ENCODE peak calls at places on chromosome 18, in eight cellular contexts. P, N, I, R, F, M, S and B are unnamed samples.

GRCh38 chr18:4433762-4434161 is 21.3 kb downstream of the DLGAP1 start:
- DNase-seq in P (no peak), N (no peak), I (peak), R (no peak), F (peak), M (no peak), S (no peak), B (no peak)

GRCh38 chr18:63683152-63683551 is 19.6 kb upstream of the SERPINB11 start:
- DNase-seq in P (no peak), N (no peak), I (peak), R (no peak), F (peak), M (peak), S (peak), B (peak)

GRCh38 chr18:59627414-59627813 is 69.8 kb downstream of the CCBE1 start:
- DNase-seq in P (no peak), N (no peak), I (no peak), R (no peak), F (no peak), M (no peak), S (no peak), B (peak)

GRCh38 chr18:34640273-34640672 is 69.8 kb upstream of the DTNA start:
- DNase-seq in P (no peak), N (no peak), I (no peak), R (no peak), F (no peak), M (no peak), S (no peak), B (no peak)

GRCh38 chr18:48842259-48843061 is 108.3 kb downstream of the SMAD7 start:
- DNase-seq in P (peak), N (peak), I (no peak), R (peak), F (no peak), M (peak), S (no peak), B (no peak)

GRCh38 chr18:51385270-51385669 is 187.8 kb upstream of the MEX3C start:
- DNase-seq in P (no peak), N (no peak), I (no peak), R (no peak), F (no peak), M (no peak), S (no peak), B (no peak)

GRCh38 chr18:49967171-49967570 is 153.8 kb upstream of the ACAA2 start:
- DNase-seq in P (no peak), N (no peak), I (no peak), R (no peak), F (no peak), M (no peak), S (no peak), B (no peak)

GRCh38 chr18:57644540-57644939 is 22.9 kb upstream of the NARS1 start:
- DNase-seq in P (no peak), N (no peak), I (peak), R (no peak), F (no peak), M (peak), S (no peak), B (no peak)

GRCh38 chr18:53739700-53740099 is 484.8 kb downstream of the MBD2 start:
- DNase-seq in P (no peak), N (no peak), I (no peak), R (no peak), F (no peak), M (no peak), S (no peak), B (no peak)

GRCh38 chr18:33472554-33472953 is 32.0 kb upstream of the CCDC178 start:
- DNase-seq in P (no peak), N (no peak), I (no peak), R (no peak), F (no peak), M (no peak), S (no peak), B (no peak)

GRCh38 chr18:23377669-23378469 is 75.2 kb upstream of the RIOK3 start:
- DNase-seq in P (no peak), N (no peak), I (peak), R (no peak), F (peak), M (peak), S (no peak), B (peak)

GRCh38 chr18:35141567-35142269 is 99.1 kb upstream of the ZNF397 start:
- DNase-seq in P (no peak), N (no peak), I (no peak), R (no peak), F (no peak), M (no peak), S (no peak), B (no peak)

GRCh38 chr18:25234740-25235345 is 117.1 kb downstream of the ZNF521 start:
- DNase-seq in P (no peak), N (no peak), I (no peak), R (no peak), F (no peak), M (no peak), S (no peak), B (no peak)

GRCh38 chr18:48293954-48294893 is 115.0 kb downstream of the ZBTB7C start:
- DNase-seq in P (no peak), N (no peak), I (no peak), R (no peak), F (peak), M (no peak), S (no peak), B (no peak)

GRCh38 chr18:62655520-62656219 is 59.7 kb upstream of the PHLPP1 start:
- DNase-seq in P (no peak), N (no peak), I (no peak), R (no peak), F (no peak), M (no peak), S (no peak), B (no peak)

GRCh38 chr18:2848145-2848878 is 1.5 kb downstream of the EMILIN2 start:
- DNase-seq in P (no peak), N (no peak), I (no peak), R (no peak), F (no peak), M (no peak), S (no peak), B (no peak)

DNA sequence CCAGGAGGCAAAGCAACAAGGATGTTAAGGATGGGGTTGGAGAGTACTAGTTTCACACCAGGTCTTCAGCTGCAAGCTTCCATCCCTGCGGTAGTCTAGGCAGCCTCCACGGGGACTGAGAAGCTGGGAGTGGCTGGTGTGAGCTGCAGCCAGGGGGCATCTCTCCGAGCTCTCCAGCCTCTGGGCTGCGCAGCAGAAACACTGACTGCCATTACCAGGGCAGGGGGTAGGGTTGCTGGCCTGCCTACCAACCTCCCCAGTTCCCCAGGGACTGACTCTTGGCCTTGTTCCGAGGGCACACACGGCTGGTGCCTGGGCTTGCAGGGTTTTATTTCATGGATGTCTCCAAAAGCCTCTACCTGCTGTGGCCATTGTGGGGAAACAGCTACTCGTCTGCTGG is 15.9 kb downstream of the GATA6 start:
- DNase-seq in P (no peak), N (no peak), I (no peak), R (no peak), F (no peak), M (no peak), S (peak), B (no peak)
- H3K4me3 ChIP-seq in P (no peak), N (no peak), I (no peak), R (no peak), F (no peak), M (no peak), S (no peak), B (no peak)

GRCh38 chr18:69845588-69846506 is 101.8 kb downstream of the CD226 start:
- DNase-seq in P (no peak), N (peak), I (peak), R (no peak), F (no peak), M (no peak), S (no peak), B (no peak)
- TF ChIP-seq CTCF in P (no peak), N (no peak), I (no peak), R (peak), F (no peak), M (no peak), S (no peak), B (no peak)

DNA sequence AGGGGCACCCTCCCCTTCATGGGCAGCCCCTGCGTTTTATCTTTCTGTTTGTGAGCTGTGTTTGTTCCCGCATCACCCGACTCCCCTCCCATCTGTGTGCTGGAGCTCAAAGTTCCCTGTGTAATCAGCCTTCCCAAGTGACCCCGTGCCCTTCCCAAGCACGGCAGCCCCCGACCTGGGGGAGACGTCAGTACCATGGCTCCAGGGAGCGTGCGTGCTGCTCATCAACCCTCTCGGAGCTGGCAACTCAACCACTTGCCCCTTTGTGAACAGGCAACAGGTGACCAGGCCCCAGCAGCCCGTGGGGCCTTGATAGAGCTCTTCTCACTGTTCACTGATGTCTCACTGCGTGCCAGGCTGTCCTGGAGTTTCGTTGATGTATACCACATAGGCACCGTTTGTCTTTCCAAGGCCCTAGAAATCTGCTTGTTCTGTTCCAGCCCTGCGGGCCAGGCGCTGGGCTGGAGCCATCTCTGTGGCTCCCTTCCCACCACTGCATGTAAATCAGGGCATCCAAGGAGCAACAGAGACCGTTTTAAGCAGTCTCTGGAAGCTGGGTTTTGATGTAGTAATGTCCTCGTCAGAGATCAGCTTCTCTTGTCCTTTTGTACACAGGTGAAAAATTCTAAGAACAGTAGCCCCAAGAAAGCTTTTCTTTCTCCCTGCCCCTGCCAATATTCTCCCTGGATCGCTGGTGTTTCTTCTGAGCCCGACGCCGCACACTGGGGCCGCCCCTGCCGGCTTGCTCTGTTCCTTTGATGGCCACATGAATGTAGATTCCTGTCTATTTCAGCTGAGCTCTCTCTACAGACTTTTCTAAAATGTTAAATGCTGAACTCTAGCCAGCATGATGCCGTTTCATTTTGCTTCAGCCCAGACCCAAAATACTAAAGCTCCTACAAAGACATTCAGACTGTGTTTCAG is 107.0 kb upstream of the PTPRM start:
- DNase-seq in P (no peak), N (no peak), I (no peak), R (no peak), F (no peak), M (no peak), S (peak), B (peak)
- H3K4me3 ChIP-seq in P (peak), N (peak), I (peak), R (no peak), F (no peak), M (no peak), S (no peak), B (peak)

DNA sequence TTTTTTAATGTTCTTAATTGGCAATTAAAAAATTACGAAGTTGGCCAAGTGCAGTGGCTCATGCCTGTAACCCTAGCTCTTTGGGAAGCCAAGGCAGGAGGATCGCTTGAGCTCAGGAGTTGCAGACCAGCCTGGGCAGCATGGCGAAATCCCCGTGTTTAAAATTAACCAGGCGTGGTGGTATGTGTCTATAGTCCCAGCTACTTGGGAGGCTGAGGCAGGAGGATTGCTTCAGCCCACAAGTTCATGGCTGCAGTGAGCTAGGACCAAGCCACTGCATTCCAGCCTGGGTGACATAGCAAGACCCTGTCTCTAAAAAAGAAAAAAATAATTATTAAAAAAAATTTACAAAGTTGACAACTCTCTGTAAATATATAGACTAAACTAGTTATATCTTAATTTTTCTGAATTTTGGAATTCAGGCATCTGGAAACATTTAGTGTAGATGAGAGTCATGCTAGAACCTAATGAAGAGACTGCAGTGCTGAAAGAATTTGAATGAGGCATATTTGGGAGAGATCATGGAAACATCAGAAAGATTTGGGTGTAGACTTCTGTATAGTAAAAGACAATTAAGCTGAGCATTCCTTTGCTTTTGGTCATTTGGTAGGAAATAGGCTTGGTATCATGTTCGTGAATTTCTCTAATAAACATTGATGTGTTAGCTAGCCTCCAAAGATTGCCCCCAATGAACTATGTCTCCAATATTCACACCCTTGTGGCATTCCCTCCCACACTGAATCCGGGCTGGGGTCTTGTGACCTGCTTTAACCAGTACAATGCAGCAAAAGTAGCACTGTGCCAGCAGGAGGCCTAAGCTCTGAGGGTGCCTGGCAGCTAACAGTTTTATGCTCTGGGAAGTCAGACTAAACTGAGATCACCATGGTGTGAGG is 4.2 kb upstream of the ROCK1 start:
- DNase-seq in P (no peak), N (no peak), I (peak), R (no peak), F (no peak), M (peak), S (peak), B (peak)
- TF ChIP-seq CTCF in P (no peak), N (no peak), I (peak), R (no peak), F (no peak), M (no peak), S (no peak), B (peak)

GRCh38 chr18:61236476-61237057 is 96.7 kb upstream of the CDH20 start:
- DNase-seq in P (no peak), N (no peak), I (no peak), R (no peak), F (no peak), M (no peak), S (no peak), B (no peak)

DNA sequence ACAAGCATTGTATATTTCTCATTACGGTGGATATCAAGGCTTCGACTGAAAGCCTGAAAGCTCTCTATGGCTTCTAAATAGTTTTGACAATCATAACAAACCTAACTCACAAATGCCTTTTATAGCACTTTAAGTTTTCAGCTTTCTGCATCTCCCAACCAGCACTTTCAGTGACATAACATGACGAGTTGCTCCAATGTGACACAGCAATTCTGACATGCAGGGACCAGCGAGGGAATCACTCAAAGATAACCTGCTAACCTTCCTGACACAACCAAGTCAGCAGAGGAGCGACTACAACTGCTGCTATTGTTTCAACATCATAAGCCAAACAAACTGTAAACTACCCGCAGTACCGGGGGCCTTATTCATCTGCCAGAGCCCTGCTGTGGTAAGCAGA is 95.7 kb upstream of the CDH20 start:
- DNase-seq in P (no peak), N (no peak), I (no peak), R (no peak), F (no peak), M (no peak), S (no peak), B (no peak)
- H3K4me3 ChIP-seq in P (no peak), N (no peak), I (no peak), R (no peak), F (no peak), M (no peak), S (no peak), B (no peak)

GRCh38 chr18:9361191-9361590 is 26.6 kb downstream of the TWSG1 start:
- DNase-seq in P (no peak), N (no peak), I (no peak), R (no peak), F (no peak), M (no peak), S (no peak), B (no peak)

GRCh38 chr18:9366126-9366714 is 31.6 kb downstream of the TWSG1 start:
- DNase-seq in P (no peak), N (peak), I (peak), R (no peak), F (peak), M (peak), S (peak), B (peak)

GRCh38 chr18:9364242-9364641 is 29.7 kb downstream of the TWSG1 start:
- DNase-seq in P (no peak), N (no peak), I (no peak), R (no peak), F (peak), M (no peak), S (no peak), B (no peak)

GRCh38 chr18:9362869-9363268 is 28.3 kb downstream of the TWSG1 start:
- DNase-seq in P (no peak), N (no peak), I (no peak), R (no peak), F (peak), M (no peak), S (no peak), B (no peak)

DNA sequence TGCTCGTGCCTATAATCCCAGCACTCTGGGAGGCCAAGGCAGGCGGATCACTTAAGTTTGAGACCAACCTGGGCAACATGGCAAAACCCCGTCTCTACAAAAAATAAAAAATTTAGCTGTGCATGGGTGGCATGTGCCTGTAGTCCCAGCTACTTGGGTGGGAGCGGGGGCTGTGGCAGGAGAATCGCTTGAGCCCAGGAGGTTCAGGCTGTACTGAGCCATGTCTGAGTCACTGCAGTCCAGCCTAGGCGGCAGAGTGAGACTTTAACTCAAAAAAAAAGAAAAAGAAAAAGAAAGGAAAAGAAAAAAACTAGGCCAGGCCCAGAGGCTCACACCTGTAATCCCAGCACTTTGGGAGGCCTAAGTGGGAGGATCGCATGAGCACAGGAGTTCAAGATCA is 30.8 kb downstream of the TWSG1 start:
- DNase-seq in P (no peak), N (no peak), I (peak), R (no peak), F (peak), M (no peak), S (no peak), B (peak)
- TF ChIP-seq CTCF in P (no peak), N (no peak), I (no peak), R (no peak), F (no peak), M (no peak), S (no peak), B (no peak)